ENCODE peak calls at places on chromosomes 2 and 18, in five cellular contexts. L, C, R, O and H are unnamed samples. For H3K9me3, the result is how much of the 10 kb centered on the place peaks cover.

GRCh38 chr2:120861191-120861575 is 125.5 kb downstream of the GLI2 start:
- DNase-seq in L (no peak), C (no peak), R (no peak), O (peak), H (peak)

GRCh38 chr2:202069189-202070050 is 3.6 kb upstream of the KIAA2012 start:
- DNase-seq in L (no peak), C (no peak), R (no peak), O (no peak), H (no peak)

GRCh38 chr2:132670104-132670960 is at the start of gene LYPD1:
- DNase-seq in L (no peak), C (peak), R (peak), O (peak), H (peak)

GRCh38 chr18:7415081-7415894 is 151.8 kb upstream of the PTPRM start:
- DNase-seq in L (no peak), C (no peak), R (no peak), O (no peak), H (no peak)

GRCh38 chr2:130744287-130745117 is 10.8 kb upstream of the AMER3 start:
- DNase-seq in L (no peak), C (no peak), R (no peak), O (no peak), H (no peak)

GRCh38 chr18:10160251-10160650 is 246.4 kb downstream of the VAPA start:
- DNase-seq in L (no peak), C (no peak), R (peak), O (no peak), H (no peak)

GRCh38 chr2:138115664-138116063 is 151.4 kb downstream of the HNMT start:
- DNase-seq in L (no peak), C (no peak), R (no peak), O (no peak), H (no peak)

GRCh38 chr2:237651761-237652160 is 24.4 kb downstream of the LRRFIP1 start:
- DNase-seq in L (no peak), C (no peak), R (no peak), O (no peak), H (no peak)

DNA sequence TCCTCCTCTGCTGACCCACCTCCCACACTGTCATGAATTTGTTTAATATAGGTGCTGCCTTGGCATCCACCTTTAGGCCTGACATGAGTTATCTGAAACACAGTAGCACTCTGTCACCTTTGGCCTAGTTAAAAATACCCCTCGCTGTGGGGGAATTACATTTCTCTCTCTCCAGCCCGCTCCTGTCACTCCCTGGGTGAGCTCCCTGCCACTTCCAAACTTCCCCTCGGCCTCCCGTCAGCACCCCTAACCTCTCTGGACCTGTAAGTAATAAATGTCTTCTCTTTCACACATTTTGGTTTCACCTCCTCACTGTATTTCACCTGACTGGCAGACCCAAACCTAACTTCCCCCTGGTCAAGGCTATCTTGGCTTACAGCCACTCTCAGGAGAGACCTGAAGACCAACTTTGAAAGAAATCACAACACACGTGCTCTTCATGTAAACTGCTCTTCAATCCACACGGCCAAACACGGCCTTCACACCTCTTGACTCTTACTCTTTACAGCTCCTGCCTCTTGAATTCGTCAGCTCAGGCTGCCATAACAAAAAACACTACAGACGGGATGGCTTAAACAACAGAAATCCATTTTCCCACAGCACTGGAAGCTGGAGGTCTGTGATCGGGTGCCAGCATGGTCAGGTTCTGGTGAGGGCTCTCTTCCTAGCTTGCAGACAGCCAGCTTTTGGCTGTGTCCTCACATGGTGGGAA is 28.3 kb downstream of the REEP1 start:
- DNase-seq in L (no peak), C (no peak), R (no peak), O (no peak), H (no peak)
- TF ChIP-seq CTCF in L (no peak), C (no peak), R (no peak), O (no peak), H (no peak)

GRCh38 chr2:229243880-229244560 is 27.1 kb downstream of the PID1 start:
- DNase-seq in L (no peak), C (no peak), R (no peak), O (no peak), H (no peak)

GRCh38 chr2:229249536-229249935 is 21.6 kb downstream of the PID1 start:
- DNase-seq in L (no peak), C (no peak), R (no peak), O (no peak), H (no peak)

GRCh38 chr2:229240984-229241491 is 30.0 kb downstream of the PID1 start:
- DNase-seq in L (no peak), C (no peak), R (no peak), O (no peak), H (no peak)

GRCh38 chr2:229245013-229245412 is 26.1 kb downstream of the PID1 start:
- DNase-seq in L (no peak), C (no peak), R (no peak), O (no peak), H (no peak)

GRCh38 chr2:229246334-229246733 is 24.8 kb downstream of the PID1 start:
- DNase-seq in L (no peak), C (no peak), R (no peak), O (no peak), H (no peak)
- H3K9me3 ChIP-seq in L (under half), C (under half), R (under half), O (under half), H (under half)

GRCh38 chr2:22377251-22377650 is 1007.7 kb upstream of the KLHL29 start:
- DNase-seq in L (no peak), C (no peak), R (no peak), O (no peak), H (no peak)

DNA sequence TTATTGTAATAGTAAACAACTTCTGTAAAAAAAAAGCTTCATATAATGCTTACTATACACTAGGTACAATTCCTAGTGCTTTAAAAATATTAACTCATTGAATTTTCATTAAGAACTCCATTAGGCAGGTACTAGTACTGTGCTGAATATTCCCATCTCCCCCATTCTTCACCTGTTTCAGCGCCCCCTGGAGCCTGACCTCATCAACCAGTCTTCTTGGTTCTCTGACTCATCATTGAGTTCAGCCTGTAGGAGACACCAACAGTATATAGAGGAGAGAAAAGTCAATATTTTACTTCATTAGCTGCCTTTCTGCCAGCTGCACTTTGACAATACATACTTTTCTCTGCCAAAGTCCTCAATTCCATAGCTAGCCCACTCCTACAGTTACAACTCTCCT is 1009.9 kb upstream of the KLHL29 start:
- DNase-seq in L (no peak), C (peak), R (no peak), O (no peak), H (no peak)
- TF ChIP-seq CTCF in L (no peak), C (no peak), R (no peak), O (no peak), H (no peak)

GRCh38 chr2:76174505-76174904 is 463.8 kb upstream of the GCFC2 start:
- DNase-seq in L (no peak), C (no peak), R (no peak), O (no peak), H (no peak)
- H3K9me3 ChIP-seq in L (under half), C (under half), R (under half), O (under half), H (under half)

GRCh38 chr2:62559582-62559981 is 53.6 kb upstream of the TMEM17 start:
- DNase-seq in L (no peak), C (no peak), R (no peak), O (no peak), H (no peak)

GRCh38 chr2:62554440-62554839 is 48.4 kb upstream of the TMEM17 start:
- DNase-seq in L (no peak), C (no peak), R (no peak), O (no peak), H (no peak)

GRCh38 chr2:62561586-62561985 is 55.6 kb upstream of the TMEM17 start:
- DNase-seq in L (no peak), C (no peak), R (no peak), O (no peak), H (no peak)

GRCh38 chr2:62558743-62559142 is 52.7 kb upstream of the TMEM17 start:
- DNase-seq in L (no peak), C (no peak), R (no peak), O (no peak), H (no peak)

DNA sequence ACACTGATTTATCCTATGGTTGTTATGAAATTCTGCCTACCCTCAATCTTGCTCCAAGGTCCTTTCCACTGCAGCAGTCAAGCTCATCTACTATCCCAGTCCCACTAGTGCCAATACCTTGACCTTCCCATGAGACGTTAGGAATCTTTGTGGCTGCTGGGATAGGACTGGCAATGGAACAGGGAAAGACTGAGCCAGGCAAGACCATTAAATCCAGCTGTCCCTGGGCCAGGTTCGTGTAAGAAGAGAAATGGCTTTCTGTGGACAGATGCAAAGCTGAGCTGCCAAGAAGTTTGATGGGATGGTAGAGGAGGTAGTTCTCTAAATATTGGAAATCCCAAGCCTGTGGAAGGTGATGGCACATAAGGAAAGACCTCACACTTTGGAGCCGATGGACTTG is 50.1 kb upstream of the TMEM17 start:
- DNase-seq in L (no peak), C (no peak), R (no peak), O (no peak), H (no peak)
- TF ChIP-seq CTCF in L (no peak), C (no peak), R (no peak), O (no peak), H (no peak)